ENCODE peak calls at places on chromosomes 1 and 21, in six cellular contexts. U is aorta; A is NCI-H69; H is lung microvascular endothelial cell; X is stimulated activated naive CD4-positive, alpha-beta T cell; I is AG04450. P is an unnamed sample.

GRCh38 chr21:45506241-45506817 is 35.9 kb downstream of the SLC19A1 start:
- DNase-seq in X (no peak), U (peak), H (no peak), A (no peak), I (no peak), P (no peak)

GRCh38 chr1:59707216-59707615 is 107.5 kb upstream of the HOOK1 start:
- DNase-seq in H (peak), A (peak), X (no peak), I (peak), U (peak), P (peak)

GRCh38 chr1:16145988-16146887 is 9.6 kb downstream of the EPHA2 start:
- DNase-seq in X (no peak), A (peak), I (peak), U (peak), H (peak), P (peak)

GRCh38 chr1:103525114-103525606 is 339 bp upstream of the RNPC3 start:
- DNase-seq in I (no peak), X (peak), H (peak), U (no peak), A (peak), P (peak)

GRCh38 chr1:156895927-156896326 is 2.4 kb downstream of the PEAR1 start:
- DNase-seq in A (no peak), I (no peak), X (no peak), H (no peak), U (no peak), P (no peak)

GRCh38 chr1:9302745-9303524 is 10.2 kb downstream of the SPSB1 start:
- DNase-seq in A (no peak), X (no peak), H (peak), U (no peak), I (peak), P (no peak)

GRCh38 chr1:34163792-34164509 is 1.1 kb downstream of the CSMD2 start:
- DNase-seq in U (peak), I (no peak), H (no peak), A (peak), X (no peak), P (no peak)

GRCh38 chr1:99527078-99527477 is 118.8 kb upstream of the PALMD start:
- DNase-seq in H (peak), U (no peak), I (no peak), X (no peak), A (no peak), P (no peak)

GRCh38 chr1:44294588-44295007 is 60.5 kb downstream of the ERI3 start:
- DNase-seq in I (peak), X (no peak), A (peak), H (no peak), U (peak), P (no peak)

GRCh38 chr1:203244776-203245175 is 15.3 kb upstream of the CHIT1 start:
- DNase-seq in I (no peak), U (no peak), H (no peak), A (no peak), X (no peak), P (no peak)

GRCh38 chr1:238319957-238320356 is 429.2 kb upstream of the ZP4 start:
- DNase-seq in H (no peak), A (no peak), X (no peak), I (no peak), U (no peak), P (no peak)

GRCh38 chr1:203764105-203765028 is 616 bp upstream of the LAX1 start:
- DNase-seq in I (no peak), A (no peak), X (no peak), U (no peak), H (no peak), P (no peak)

GRCh38 chr1:11227106-11228077 is 35.0 kb downstream of the MTOR start:
- DNase-seq in U (no peak), H (no peak), I (no peak), A (no peak), X (no peak), P (no peak)

GRCh38 chr1:26220199-26220912 is 13.6 kb upstream of the CEP85 start:
- DNase-seq in I (no peak), A (peak), X (no peak), H (no peak), U (peak), P (no peak)